ENCODE peak calls at places on chromosomes 11 and 22, in four cellular contexts. J, S, B and Z are unnamed samples.

GRCh38 chr11:34546511-34547206 is 33.1 kb upstream of the ELF5 start:
- DNase-seq in B (no peak), J (no peak), S (no peak), Z (no peak)

GRCh38 chr22:35379146-35379993 is 1.5 kb upstream of the HMOX1 start:
- DNase-seq in S (no peak), J (no peak), B (no peak), Z (no peak)

GRCh38 chr11:30000986-30001385 is 15.8 kb downstream of the KCNA4 start:
- DNase-seq in B (no peak), S (no peak), J (no peak), Z (no peak)

GRCh38 chr22:19930537-19931486 is 10.8 kb upstream of the COMT start:
- DNase-seq in B (no peak), J (peak), S (no peak), Z (no peak)

GRCh38 chr11:112519749-112520148 is 259.1 kb upstream of the PLET1 start:
- DNase-seq in B (no peak), S (no peak), J (no peak), Z (no peak)

GRCh38 chr22:44026630-44027511 is 2.8 kb downstream of the PARVB start:
- DNase-seq in S (peak), J (peak), B (no peak), Z (peak)

GRCh38 chr11:93740031-93740801 is 1.1 kb downstream of the TAF1D start:
- DNase-seq in B (no peak), S (peak), J (no peak), Z (peak)

GRCh38 chr11:34263462-34264186 is 94.2 kb downstream of the ABTB2 start:
- DNase-seq in J (no peak), S (no peak), B (no peak), Z (peak)

GRCh38 chr11:65649656-65650546 is 12.0 kb downstream of the SIPA1 start:
- DNase-seq in B (no peak), S (peak), J (no peak), Z (no peak)

GRCh38 chr11:66061268-66061667 is 8.8 kb upstream of the PACS1 start:
- DNase-seq in S (no peak), B (no peak), J (no peak), Z (no peak)

GRCh38 chr22:33088418-33088817 is 30.2 kb upstream of the SYN3 start:
- DNase-seq in B (no peak), S (no peak), J (no peak), Z (no peak)

GRCh38 chr11:19018901-19019300 is 41.6 kb downstream of the MRGPRX2 start:
- DNase-seq in B (no peak), S (no peak), J (no peak), Z (no peak)

GRCh38 chr11:126194121-126194543 is 17.3 kb downstream of the RPUSD4 start:
- DNase-seq in B (peak), J (no peak), S (no peak), Z (peak)

GRCh38 chr22:41347066-41347859 is 34.5 kb upstream of the TEF start:
- DNase-seq in B (no peak), J (no peak), S (no peak), Z (no peak)

GRCh38 chr22:28560005-28560742 is 119.5 kb downstream of the TTC28 start:
- DNase-seq in S (no peak), B (peak), J (no peak), Z (peak)

GRCh38 chr22:26172389-26172990 is 3.2 kb downstream of the SEZ6L start:
- DNase-seq in S (no peak), J (no peak), B (peak), Z (peak)

GRCh38 chr22:30575011-30575671 is 676 bp upstream of the GAL3ST1 start:
- DNase-seq in B (peak), S (no peak), J (no peak), Z (peak)

GRCh38 chr11:1730230-1730629 is 20.2 kb downstream of the IFITM10 start:
- DNase-seq in J (peak), B (no peak), S (peak), Z (no peak)

DNA sequence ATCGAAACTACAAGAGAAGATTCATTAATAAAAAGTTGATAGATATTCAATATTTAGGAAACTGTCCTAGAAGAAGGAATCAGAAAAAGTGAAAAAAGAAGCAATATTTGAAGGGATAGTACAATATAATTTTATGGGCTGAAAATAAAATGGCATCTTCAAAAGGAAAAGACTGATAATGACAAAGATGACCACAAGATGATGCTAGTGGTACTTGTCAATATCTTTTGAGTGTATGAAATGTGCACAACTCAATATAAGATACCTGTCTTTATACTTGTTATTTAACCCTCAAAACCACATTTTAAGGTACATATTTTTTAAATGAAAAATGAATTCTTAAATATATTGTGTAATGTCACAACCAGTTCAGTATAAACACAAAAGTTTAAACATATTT is 1059.6 kb upstream of the RAG2 start:
- DNase-seq in J (no peak), S (no peak), B (peak), Z (no peak)
- TF ChIP-seq CTCF in J (no peak), S (no peak), B (no peak), Z (peak)

GRCh38 chr11:9735236-9735635 is 71.4 kb downstream of the SWAP70 start:
- DNase-seq in B (no peak), J (no peak), S (no peak), Z (no peak)
- H3K4me3 ChIP-seq in B (no peak), J (no peak), S (no peak), Z (no peak)

GRCh38 chr11:2928605-2929510 is at the start of gene PHLDA2:
- DNase-seq in S (peak), B (peak), J (peak), Z (peak)

GRCh38 chr11:2929511-2929879 is 275 bp upstream of the PHLDA2 start:
- DNase-seq in B (peak), J (peak), S (peak), Z (peak)

GRCh38 chr11:2930705-2931415 is 1.6 kb upstream of the PHLDA2 start:
- DNase-seq in B (peak), J (peak), S (peak), Z (no peak)

GRCh38 chr11:2931416-2931746 is 2.2 kb upstream of the PHLDA2 start:
- DNase-seq in J (peak), S (no peak), B (no peak), Z (no peak)

GRCh38 chr11:2929880-2930704 is 872 bp upstream of the PHLDA2 start:
- DNase-seq in J (peak), S (peak), B (peak), Z (peak)
- TF ChIP-seq CTCF in J (no peak), S (no peak), B (no peak), Z (peak)

GRCh38 chr11:122202161-122202950 is 86.3 kb upstream of the BLID start:
- DNase-seq in J (no peak), S (no peak), B (peak), Z (peak)
- H3K4me3 ChIP-seq in J (peak), S (no peak), B (peak), Z (peak)

DNA sequence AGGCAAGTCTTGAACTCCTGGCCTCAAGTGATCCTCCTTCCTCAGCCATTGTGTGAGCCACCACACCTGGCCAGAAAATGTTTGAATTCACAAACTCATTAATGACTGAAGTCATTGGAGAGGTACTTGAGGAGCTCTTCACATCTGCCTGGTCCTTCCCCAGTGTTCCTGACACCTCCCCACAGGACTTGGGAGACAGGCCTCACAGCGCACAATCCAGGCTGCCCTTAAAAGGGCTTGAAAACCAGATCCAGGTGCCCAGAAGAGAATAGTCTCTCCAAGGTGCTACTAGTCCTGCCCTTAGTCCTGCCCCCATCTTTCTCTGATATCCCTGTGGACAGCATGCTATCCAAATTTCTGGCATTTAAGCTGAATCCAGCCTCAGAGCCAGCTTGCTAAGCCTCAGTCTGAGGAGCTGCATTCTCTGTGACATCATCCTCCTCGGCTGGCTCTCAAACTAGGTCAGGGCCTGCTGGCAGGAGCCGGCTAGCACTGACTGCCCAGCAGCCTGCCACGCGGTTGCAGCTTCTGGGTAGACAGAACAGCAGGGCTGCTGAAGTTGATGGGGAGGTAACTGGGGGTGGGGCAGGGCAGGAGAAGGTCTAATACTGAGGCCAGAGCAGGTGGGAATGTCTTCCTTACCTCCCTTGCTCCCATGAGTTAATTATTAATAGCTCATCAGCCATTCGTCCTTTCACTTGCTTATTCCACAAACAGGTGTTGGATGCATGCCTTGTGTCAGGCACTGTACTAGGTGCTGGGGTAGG is 35.3 kb upstream of the NECTIN1 start:
- DNase-seq in S (peak), B (peak), J (no peak), Z (peak)
- TF ChIP-seq CTCF in S (no peak), B (no peak), J (no peak), Z (no peak)

GRCh38 chr11:48001438-48002021 is 21.2 kb downstream of the PTPRJ start:
- DNase-seq in B (peak), S (peak), J (no peak), Z (peak)
- H3K4me3 ChIP-seq in B (no peak), S (no peak), J (no peak), Z (no peak)

DNA sequence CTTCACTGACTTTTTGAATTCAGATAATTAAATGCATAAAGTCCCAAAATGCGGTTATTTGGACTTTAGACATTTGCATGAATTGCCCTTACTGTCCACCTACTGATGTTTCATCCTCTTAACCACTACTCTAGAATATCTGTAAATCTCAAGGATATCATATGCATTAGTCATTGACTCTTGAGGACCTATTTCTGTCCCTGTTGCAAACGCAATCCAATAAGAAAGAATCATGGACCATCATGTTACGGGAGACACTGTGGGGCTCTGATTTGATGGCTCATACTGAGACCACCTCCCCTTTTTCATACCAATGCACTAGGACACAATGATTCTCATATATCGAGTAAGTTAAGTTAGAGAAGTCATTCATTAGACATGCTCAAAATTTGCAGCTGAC is 14.3 kb downstream of the POU2AF2 start:
- DNase-seq in S (no peak), B (no peak), J (no peak), Z (no peak)
- TF ChIP-seq CTCF in S (no peak), B (no peak), J (no peak), Z (no peak)

DNA sequence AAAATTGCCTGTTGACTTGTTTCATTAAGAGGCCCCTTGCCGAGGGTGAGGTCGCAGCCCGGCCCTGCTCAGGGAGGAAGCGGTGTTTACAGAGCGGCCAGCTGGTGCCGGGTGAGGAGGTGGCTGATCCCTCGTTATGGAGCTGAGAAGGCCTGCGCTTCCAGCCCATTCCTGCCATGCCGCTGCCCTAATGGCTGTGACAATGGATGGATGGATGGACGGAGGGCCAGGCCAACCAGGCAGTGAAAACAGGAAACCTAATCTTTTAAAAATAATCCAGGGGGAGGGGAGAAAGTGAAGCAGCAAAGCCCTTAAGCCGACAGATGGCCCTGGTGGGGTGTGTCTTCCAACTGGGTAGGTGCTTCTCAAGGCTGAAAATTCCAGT is 38.5 kb downstream of the BCR start:
- DNase-seq in J (peak), B (peak), S (peak), Z (peak)
- H3K4me3 ChIP-seq in J (no peak), B (no peak), S (no peak), Z (no peak)